ENCODE peak calls at places on chromosome 9, in six cellular contexts. O is Panc1, X is breast epithelium, A is endothelial cell of umbilical vein, R is GM23338, V is prostate gland. F is an unnamed sample.

GRCh38 chr9:88387035-88387732 is 1.1 kb upstream of the SPIN1 start:
- DNase-seq in O (no peak), X (no peak), A (no peak), R (no peak), V (peak), F (peak)

GRCh38 chr9:33469891-33470290 is 3.8 kb downstream of the NOL6 start:
- DNase-seq in O (no peak), X (no peak), A (no peak), R (no peak), V (no peak), F (no peak)

GRCh38 chr9:112945620-112946208 is 55.0 kb upstream of the SLC46A2 start:
- DNase-seq in O (no peak), X (no peak), A (no peak), R (peak), V (no peak), F (no peak)

GRCh38 chr9:115649991-115650472 is 503.6 kb upstream of the PAPPA start:
- DNase-seq in O (no peak), X (peak), A (peak), R (no peak), V (no peak), F (peak)

GRCh38 chr9:112887377-112887776 is 3.3 kb downstream of the SLC46A2 start:
- DNase-seq in O (no peak), X (no peak), A (no peak), R (peak), V (no peak), F (no peak)

GRCh38 chr9:127809562-127810377 is 7.1 kb downstream of the FPGS start:
- DNase-seq in O (no peak), X (no peak), A (no peak), R (peak), V (no peak), F (peak)

GRCh38 chr9:121786998-121787422 is 135.6 kb downstream of the DAB2IP start:
- DNase-seq in O (no peak), X (no peak), A (no peak), R (no peak), V (no peak), F (peak)

GRCh38 chr9:6239048-6239461 is 23.4 kb downstream of the IL33 start:
- DNase-seq in O (no peak), X (no peak), A (no peak), R (no peak), V (no peak), F (no peak)

GRCh38 chr9:129436751-129437625 is 183.9 kb downstream of the C9orf50 start:
- DNase-seq in O (no peak), X (peak), A (peak), R (no peak), V (peak), F (peak)

GRCh38 chr9:110443878-110444245 is 106.2 kb upstream of the TXNDC8 start:
- DNase-seq in O (no peak), X (no peak), A (no peak), R (no peak), V (no peak), F (no peak)

GRCh38 chr9:71861618-71862017 is 49.4 kb downstream of the ABHD17B start:
- DNase-seq in O (no peak), X (no peak), A (peak), R (no peak), V (no peak), F (no peak)
- TF ChIP-seq POLR2AphosphoS5 in O (no peak), X (no peak), A (no peak), R (no peak), V (no peak), F (no peak)

DNA sequence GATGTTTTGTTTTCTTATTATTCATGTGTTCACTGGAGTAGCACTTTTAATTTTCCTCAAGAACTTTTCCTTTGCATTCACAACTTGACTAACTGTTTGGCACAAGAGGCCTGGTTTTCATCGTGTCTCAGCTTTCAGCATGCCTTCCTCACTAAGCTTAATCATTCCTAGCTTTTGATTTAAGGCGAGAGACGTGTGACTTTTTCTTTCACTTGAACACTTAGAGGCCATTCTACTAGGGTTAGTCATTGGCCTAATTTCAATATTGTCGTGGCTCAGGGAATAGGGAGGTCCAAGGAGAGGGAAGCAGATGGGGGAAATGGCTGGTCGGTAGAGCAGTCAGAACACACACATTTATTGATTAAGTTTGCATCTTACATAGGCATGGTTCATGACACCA is 94.0 kb downstream of the ZNF462 start:
- DNase-seq in O (no peak), X (no peak), A (no peak), R (no peak), V (no peak), F (no peak)
- TF ChIP-seq POLR2AphosphoS5 in O (no peak), X (no peak), A (no peak), R (no peak), V (no peak), F (no peak)

DNA sequence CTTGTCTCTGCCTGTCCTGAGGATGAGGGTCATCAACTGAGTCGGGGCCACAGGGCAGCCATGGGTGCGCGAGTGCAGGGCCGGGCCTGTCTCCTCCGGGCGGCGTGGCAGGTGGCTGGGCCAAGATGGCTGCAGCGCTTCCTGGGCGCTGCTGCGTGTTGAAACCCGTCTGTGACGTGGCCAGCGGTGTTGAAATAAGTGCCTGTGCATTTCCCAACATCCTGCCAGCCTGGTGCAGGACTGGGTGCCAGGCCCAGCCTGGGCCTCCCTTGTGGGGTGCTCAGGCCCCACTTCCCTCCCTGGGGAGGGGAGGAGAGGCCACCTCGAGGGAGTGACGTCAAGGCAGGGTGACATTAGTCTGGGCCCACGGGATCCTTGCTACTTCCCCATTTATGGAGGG is 45.5 kb downstream of the RXRA start:
- DNase-seq in O (no peak), X (peak), A (no peak), R (no peak), V (peak), F (peak)
- TF ChIP-seq POLR2AphosphoS5 in O (no peak), X (peak), A (no peak), R (no peak), V (peak), F (no peak)

DNA sequence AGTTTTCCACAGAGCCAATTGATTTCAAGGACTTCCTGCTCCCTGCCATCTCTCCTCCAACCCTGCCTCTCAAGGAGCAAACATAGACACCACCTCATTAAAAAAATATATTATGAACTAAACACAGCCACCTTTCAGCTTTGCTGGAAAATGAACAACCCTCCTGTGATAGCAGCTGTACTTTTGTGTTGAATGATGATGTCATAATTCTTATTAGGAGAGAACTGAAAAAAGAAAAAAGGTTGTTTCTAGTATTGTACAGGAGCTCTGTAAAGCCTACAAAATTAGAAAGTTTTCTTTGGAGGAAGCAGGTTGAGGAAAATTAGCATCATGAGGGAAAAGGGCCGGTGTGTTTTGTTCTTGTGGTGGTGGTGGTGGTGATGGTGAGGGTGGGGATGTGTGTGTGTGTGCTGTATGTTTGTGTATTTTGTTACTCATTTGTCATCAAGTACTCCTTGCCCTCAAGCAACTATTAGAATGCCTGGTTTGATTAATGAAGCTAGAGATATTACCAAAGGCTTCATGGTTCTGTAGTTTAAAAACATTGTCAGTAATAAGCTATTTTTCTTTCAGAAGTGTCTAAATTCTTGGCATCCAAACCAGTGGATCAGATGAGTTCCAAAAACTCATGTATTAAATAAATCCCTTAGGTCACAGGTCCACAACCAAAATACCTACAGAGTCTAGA is 405.9 kb downstream of the TLE4 start:
- DNase-seq in O (no peak), X (no peak), A (no peak), R (no peak), V (no peak), F (no peak)
- TF ChIP-seq POLR2AphosphoS5 in O (no peak), X (no peak), A (no peak), R (no peak), V (no peak), F (no peak)

GRCh38 chr9:34633851-34634550 is 3.6 kb downstream of the SIGMAR1 start:
- DNase-seq in O (peak), X (peak), A (peak), R (peak), V (peak), F (peak)
- TF ChIP-seq POLR2AphosphoS5 in O (no peak), X (no peak), A (no peak), R (peak), V (peak), F (peak)

GRCh38 chr9:94911211-94911610 is 184.7 kb downstream of the AOPEP start:
- DNase-seq in O (no peak), X (no peak), A (no peak), R (no peak), V (no peak), F (no peak)

GRCh38 chr9:94912700-94913249 is 186.3 kb downstream of the AOPEP start:
- DNase-seq in O (peak), X (peak), A (no peak), R (peak), V (no peak), F (no peak)

GRCh38 chr9:94911986-94912635 is 185.6 kb downstream of the AOPEP start:
- DNase-seq in O (no peak), X (no peak), A (no peak), R (no peak), V (no peak), F (no peak)

GRCh38 chr9:94915476-94916450 is 189.3 kb downstream of the AOPEP start:
- DNase-seq in O (no peak), X (no peak), A (no peak), R (no peak), V (no peak), F (no peak)

DNA sequence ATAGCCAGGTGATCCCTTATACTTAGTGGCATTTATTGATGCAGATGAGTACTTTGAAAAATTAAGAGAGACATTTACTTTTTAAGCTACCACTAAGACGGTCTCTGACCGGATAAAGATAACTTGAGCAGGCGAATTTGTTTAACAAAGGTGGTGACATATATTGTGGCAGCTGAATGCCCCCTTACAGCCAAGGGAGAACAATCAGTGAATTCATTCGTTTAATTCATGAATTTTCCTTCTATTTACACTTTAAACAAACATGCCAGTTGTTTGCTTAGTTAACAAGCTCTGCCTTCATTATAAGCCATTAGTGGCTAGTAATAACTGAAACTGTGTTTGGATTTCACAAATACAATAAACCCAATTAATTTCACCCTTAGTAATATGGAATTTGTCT is 187.1 kb downstream of the AOPEP start:
- DNase-seq in O (no peak), X (no peak), A (no peak), R (peak), V (no peak), F (no peak)
- TF ChIP-seq POLR2AphosphoS5 in O (no peak), X (no peak), A (no peak), R (no peak), V (no peak), F (no peak)

DNA sequence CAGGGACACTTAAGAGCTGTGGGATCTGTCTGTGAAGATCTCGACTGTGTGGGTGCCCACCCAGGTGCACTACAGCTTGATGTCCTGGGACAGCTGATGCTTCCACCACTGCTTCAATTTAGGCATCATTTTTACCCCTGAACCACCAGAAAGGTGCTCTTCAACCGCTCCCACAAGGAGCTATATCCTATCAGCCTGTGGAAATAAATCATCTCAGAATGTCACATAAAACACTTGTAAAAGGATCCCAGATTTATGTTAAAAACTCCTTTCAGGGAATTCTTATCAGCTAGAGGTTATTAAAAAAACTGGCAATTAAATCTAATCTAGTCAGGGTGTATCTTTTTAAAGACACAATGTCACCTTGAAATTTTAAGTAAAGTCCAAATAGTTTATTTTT is 82.7 kb upstream of the PCA3 start:
- DNase-seq in O (no peak), X (no peak), A (no peak), R (no peak), V (no peak), F (no peak)
- TF ChIP-seq POLR2AphosphoS5 in O (no peak), X (no peak), A (no peak), R (no peak), V (no peak), F (no peak)

DNA sequence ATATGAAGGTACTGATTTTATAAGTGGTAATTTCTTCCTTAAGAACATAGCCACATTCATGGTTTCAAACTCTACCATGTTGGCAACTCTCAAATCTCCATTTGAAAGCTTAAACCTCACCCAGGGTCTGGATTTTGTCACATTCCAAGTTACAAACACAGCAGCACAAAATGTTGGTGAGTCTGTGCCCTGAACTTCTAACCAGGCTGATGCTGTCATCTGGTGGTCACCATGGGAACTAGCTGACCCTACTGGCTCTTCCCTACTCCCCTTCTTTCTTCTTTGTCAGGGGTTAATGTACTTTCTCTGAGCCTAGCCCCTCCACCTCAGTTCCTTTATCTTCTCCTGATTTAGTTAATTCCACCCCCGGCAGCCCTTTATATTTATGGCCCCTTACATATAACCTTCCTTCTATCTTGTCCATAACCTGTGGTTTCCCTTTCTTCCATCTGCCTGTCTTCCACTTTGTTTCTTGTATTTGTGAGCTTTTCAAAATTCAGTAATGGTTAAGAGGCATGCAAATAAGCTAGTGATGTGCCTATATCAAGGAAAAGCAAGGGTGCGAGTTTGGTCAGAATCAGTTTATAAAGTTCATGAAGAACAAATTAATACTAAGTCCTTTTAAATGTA is 35.9 kb downstream of the TGFBR1 start:
- DNase-seq in O (peak), X (no peak), A (peak), R (peak), V (peak), F (no peak)
- TF ChIP-seq POLR2AphosphoS5 in O (no peak), X (no peak), A (no peak), R (no peak), V (peak), F (peak)

DNA sequence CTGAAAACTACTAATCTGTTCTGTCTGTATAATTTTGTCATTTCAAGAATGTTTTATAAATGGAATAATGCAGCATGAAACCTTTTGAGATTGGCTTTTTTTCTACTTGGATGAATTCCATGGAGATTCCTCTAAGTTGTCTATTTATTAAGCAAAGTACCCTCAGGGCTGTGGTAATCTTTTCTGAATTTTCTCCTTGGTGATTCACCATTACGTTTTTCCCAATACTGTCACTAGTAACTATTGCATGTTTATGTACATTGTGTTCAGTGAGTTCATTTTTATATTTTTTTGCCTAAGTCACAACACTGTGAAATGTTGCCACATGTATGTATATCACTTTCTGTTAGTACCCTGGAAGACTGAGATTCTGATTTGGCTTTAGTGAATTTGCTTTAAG is 177.0 kb upstream of the GRIN3A start:
- DNase-seq in O (no peak), X (no peak), A (no peak), R (no peak), V (no peak), F (no peak)
- TF ChIP-seq POLR2AphosphoS5 in O (no peak), X (no peak), A (no peak), R (no peak), V (no peak), F (no peak)